ENCODE peak calls at places on chromosomes 12 and 14, in four cellular contexts. D is uterus, Q is brain microvascular endothelial cell, C is fibroblast of mammary gland. B is an unnamed sample.

GRCh38 chr14:100076630-100077029 is 11.4 kb downstream of the EVL start:
- DNase-seq in D (peak), C (peak), Q (peak), B (peak)

GRCh38 chr14:56094063-56094462 is 24.1 kb upstream of the PELI2 start:
- DNase-seq in D (no peak), Q (no peak), C (no peak), B (no peak)

GRCh38 chr12:110330544-110330943 is 49.5 kb downstream of the ATP2A2 start:
- DNase-seq in Q (no peak), C (peak), D (no peak), B (peak)

GRCh38 chr14:77516111-77516510 is 17.5 kb upstream of the ISM2 start:
- DNase-seq in C (no peak), Q (no peak), D (no peak), B (no peak)

GRCh38 chr12:32249701-32250270 is 143.1 kb downstream of the BICD1 start:
- DNase-seq in D (no peak), C (no peak), Q (no peak), B (no peak)

GRCh38 chr14:23640524-23641141 is 4.5 kb downstream of the DHRS2 start:
- DNase-seq in C (peak), Q (peak), D (peak), B (no peak)

GRCh38 chr14:72605921-72606220 is 288.0 kb downstream of the DPF3 start:
- DNase-seq in Q (no peak), D (no peak), C (no peak), B (no peak)

GRCh38 chr12:55737581-55738112 is 5.3 kb upstream of the GDF11 start:
- DNase-seq in Q (no peak), D (no peak), C (no peak), B (no peak)

GRCh38 chr12:96064266-96064665 is 28.9 kb upstream of the LTA4H start:
- DNase-seq in D (no peak), C (no peak), Q (no peak), B (peak)

GRCh38 chr12:64618953-64619590 is 8.8 kb downstream of the RASSF3 start:
- DNase-seq in Q (peak), D (no peak), C (peak), B (peak)

GRCh38 chr14:95313707-95314106 is 6.0 kb downstream of the CLMN start:
- DNase-seq in C (peak), Q (peak), D (peak), B (peak)

GRCh38 chr12:67151891-67152290 is 117.3 kb upstream of the CAND1 start:
- DNase-seq in D (no peak), Q (no peak), C (no peak), B (no peak)

GRCh38 chr14:25056688-25057078 is 6.7 kb upstream of the STXBP6 start:
- DNase-seq in D (no peak), Q (no peak), C (peak), B (no peak)

GRCh38 chr12:44246481-44247105 is 410.7 kb downstream of the TMEM117 start:
- DNase-seq in D (no peak), Q (no peak), C (peak), B (no peak)

GRCh38 chr12:58886474-58886873 is 33.8 kb downstream of the LRIG3 start:
- DNase-seq in D (no peak), Q (no peak), C (no peak), B (no peak)

GRCh38 chr14:74463697-74464096 is 29.4 kb downstream of the NPC2 start:
- DNase-seq in C (no peak), D (no peak), Q (no peak), B (no peak)

GRCh38 chr12:101924647-101925046 is 47.3 kb downstream of the DRAM1 start:
- DNase-seq in C (peak), D (no peak), Q (peak), B (peak)

GRCh38 chr12:89414851-89415250 is 62.5 kb upstream of the DUSP6 start:
- DNase-seq in D (no peak), Q (no peak), C (peak), B (no peak)

GRCh38 chr12:99135376-99135775 is 490.3 kb downstream of the APAF1 start:
- DNase-seq in C (no peak), Q (no peak), D (no peak), B (no peak)

GRCh38 chr12:99128246-99128645 is 483.2 kb downstream of the APAF1 start:
- DNase-seq in C (no peak), D (no peak), Q (no peak), B (no peak)

GRCh38 chr12:99131761-99132199 is 486.7 kb downstream of the APAF1 start:
- DNase-seq in D (peak), C (peak), Q (peak), B (peak)

DNA sequence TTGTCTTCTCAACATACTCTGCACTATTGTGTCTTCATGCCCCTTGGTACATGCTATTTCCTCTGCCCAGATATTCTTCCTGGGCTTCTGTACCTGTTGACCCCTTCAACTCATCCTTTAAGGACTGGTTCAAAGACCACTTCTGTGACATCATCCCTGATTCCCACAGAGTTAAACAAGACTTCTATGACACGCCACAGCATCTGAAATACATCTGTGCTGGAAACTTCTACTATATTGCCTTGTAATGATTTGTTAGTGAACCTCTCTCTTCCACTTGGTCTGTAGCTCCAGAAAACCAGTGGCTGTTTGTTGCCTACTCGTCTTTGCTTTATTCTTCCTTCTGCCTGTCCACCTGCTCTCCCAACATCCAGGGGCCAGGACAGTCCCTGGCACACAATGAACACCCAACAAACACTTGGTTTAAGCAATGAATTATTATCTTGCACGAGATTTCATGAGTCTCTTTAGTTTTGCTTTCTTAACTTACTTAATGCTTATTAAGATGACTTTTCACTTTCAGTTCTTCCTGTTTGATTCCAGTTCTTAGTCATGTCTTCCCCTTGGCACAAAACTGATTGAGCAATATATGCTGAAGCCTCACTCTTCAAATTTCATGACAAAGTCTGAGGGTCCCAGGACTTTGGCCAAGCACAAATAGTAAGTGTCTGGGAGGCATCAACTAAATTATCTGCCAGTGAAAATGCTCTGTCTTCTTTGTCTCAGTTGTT is 485.9 kb downstream of the APAF1 start:
- DNase-seq in C (peak), Q (peak), D (no peak), B (peak)
- TF ChIP-seq CTCF in C (no peak), Q (no peak), D (no peak), B (no peak)

GRCh38 chr12:15522574-15523187 is 200.4 kb downstream of the PTPRO start:
- DNase-seq in Q (peak), D (no peak), C (peak), B (peak)
- TF ChIP-seq CTCF in Q (peak), D (peak), C (peak), B (peak)

GRCh38 chr12:26832817-26833691 is at the start of gene ITPR2:
- DNase-seq in Q (peak), C (peak), D (peak), B (peak)
- TF ChIP-seq CTCF in Q (no peak), C (no peak), D (peak), B (no peak)

DNA sequence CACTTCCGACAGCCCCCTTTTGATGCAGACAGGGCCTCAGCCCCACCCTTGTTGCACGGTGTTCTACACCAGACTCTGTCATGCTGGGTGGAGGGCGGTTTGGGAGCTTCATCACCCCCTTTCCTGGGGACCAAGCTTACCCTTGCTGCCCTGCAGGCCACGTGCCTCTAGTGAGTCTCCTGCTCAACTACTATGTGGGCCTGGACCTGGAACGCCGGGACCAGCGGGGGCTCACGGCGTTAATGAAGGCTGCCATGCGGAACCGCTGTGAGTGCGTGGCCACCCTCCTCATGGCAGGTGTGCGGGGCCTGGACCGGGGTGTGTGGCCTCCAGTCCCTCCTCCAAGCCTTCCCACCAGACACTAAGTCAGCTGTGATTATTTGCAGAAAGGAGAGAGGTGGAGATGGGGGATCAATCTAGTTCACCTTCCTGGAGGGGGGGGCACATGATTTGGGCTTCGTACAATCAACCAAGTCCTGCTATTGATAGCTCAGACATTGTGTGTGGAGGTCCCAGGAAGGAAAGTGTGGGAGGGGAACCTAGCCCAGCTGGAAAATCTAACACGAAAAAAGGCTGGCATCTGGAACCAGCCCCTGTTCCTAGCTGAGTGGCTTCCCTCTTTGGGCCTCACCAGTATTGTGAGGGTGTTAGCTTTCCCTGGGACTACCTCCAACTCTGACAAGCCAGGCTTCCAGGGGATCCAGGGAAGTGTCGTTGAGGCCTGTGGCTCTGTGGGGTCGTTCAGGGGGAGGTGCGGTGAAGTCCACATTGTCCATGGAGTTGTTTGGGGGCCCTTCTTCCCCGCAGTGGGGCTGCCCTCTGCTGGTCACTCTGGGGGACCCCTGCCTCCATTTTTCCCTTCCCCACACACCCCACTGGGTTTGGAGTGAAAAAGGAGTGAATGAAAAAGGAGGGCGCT is 1.6 kb downstream of the ANKRD33 start:
- DNase-seq in C (no peak), Q (no peak), D (no peak), B (no peak)
- TF ChIP-seq CTCF in C (peak), Q (peak), D (no peak), B (peak)

GRCh38 chr12:57240069-57240921 is 10.7 kb downstream of the STAC3 start:
- DNase-seq in C (peak), Q (no peak), D (no peak), B (peak)
- TF ChIP-seq CTCF in C (no peak), Q (no peak), D (peak), B (peak)

DNA sequence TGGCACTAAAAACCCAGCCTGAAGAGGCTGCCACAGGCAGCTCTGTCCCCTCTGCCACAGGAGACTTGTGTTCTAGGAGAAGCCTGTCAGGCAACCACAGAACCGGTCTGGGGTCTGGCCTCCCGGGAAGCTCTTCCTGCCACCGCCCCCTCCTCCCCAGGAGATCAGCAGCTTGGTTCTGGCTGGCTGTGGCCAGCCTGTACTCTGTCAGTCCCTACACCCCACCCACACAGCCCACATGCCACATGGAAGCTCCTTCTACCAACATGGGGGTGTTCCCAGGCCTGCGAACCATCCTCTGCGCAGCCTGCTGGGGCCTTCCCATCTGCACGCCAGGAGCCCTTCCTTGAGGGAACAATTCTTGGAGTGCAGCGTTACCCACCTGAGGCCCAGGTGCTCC is 16.8 kb downstream of the TMEM106C start:
- DNase-seq in C (no peak), D (no peak), Q (no peak), B (no peak)
- TF ChIP-seq CTCF in C (no peak), D (no peak), Q (no peak), B (no peak)

DNA sequence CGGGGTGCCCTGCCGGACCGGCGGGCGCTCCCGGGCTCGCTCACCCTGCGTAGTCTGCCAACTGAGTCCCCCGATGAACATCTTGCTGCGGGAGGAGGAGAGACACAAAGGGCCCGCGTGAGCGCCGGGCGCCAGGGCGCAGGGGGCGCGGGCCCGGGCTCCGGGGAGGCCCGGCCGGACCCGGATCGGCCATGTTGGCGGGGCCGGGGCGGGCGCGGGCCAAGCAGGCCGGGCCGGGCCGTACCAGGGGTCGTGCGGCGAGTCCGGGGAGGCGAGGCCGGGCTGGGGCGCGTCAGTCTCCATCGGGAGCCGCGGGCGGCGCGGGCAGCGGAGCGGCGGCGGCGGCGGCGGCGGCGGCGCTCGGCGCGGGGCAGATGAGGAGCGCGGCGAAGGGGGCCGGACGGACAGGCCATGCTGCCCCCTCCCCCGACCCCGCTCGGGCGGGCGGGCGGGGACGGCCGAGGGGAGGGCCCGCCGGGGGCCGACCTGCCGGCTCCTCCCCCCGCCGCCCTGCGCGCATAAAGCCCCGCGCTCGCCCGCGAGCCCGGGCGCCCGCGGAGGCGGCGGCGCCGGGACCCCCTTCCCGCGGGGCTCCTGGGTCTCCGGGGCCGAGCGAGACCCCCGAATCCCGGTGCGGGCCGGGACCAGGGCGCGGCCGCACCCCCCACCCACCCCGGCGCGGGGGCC is at the start of gene MSI1:
- DNase-seq in C (no peak), D (no peak), Q (no peak), B (no peak)
- TF ChIP-seq CTCF in C (no peak), D (no peak), Q (no peak), B (no peak)

GRCh38 chr12:27305673-27306504 is 26.7 kb upstream of the BMAL2 start:
- DNase-seq in D (no peak), Q (no peak), C (peak), B (peak)
- TF ChIP-seq CTCF in D (peak), Q (no peak), C (peak), B (peak)

B was measured in NB4.